ENCODE peak calls at places on chromosomes 2 and 18, in nine cellular contexts. K, T, U, Z, N, I, Q, Y and F are unnamed samples.

GRCh38 chr2:189393440-189394111 is 47.7 kb upstream of the WDR75 start:
- DNase-seq in K (peak), T (no peak), U (no peak), Z (no peak), N (peak), I (no peak), Q (no peak), Y (no peak), F (peak)

GRCh38 chr2:7930800-7931635 is 750.8 kb upstream of the ID2 start:
- DNase-seq in K (peak), T (peak), U (no peak), Z (no peak), N (peak), I (no peak), Q (no peak), Y (no peak), F (peak)

GRCh38 chr2:239394978-239395377 is 5.8 kb downstream of the HDAC4 start:
- DNase-seq in K (no peak), T (no peak), U (peak), Z (no peak), N (no peak), I (no peak), Q (no peak), Y (no peak), F (no peak)

GRCh38 chr2:43226955-43227829 is 786 bp upstream of the ZFP36L2 start:
- DNase-seq in K (peak), T (peak), U (peak), Z (peak), N (peak), I (peak), Q (peak), Y (peak), F (peak)

GRCh38 chr18:10499230-10499629 is 26.6 kb upstream of the NAPG start:
- DNase-seq in K (no peak), T (no peak), U (no peak), Z (no peak), N (no peak), I (no peak), Q (no peak), Y (no peak), F (no peak)

GRCh38 chr2:42974697-42975357 is 182.4 kb upstream of the HAAO start:
- DNase-seq in K (peak), T (peak), U (peak), Z (peak), N (peak), I (peak), Q (peak), Y (peak), F (peak)

GRCh38 chr2:23456881-23457760 is 72.1 kb downstream of the KLHL29 start:
- DNase-seq in K (peak), T (no peak), U (no peak), Z (no peak), N (peak), I (no peak), Q (no peak), Y (no peak), F (no peak)

GRCh38 chr2:211957799-211958198 is 580.8 kb downstream of the ERBB4 start:
- DNase-seq in K (no peak), T (no peak), U (no peak), Z (no peak), N (no peak), I (no peak), Q (no peak), Y (no peak), F (no peak)

GRCh38 chr2:159090514-159091201 is 122.2 kb downstream of the TANC1 start:
- DNase-seq in K (no peak), T (no peak), U (no peak), Z (peak), N (peak), I (no peak), Q (no peak), Y (no peak), F (peak)

GRCh38 chr18:37218022-37218590 is 347.5 kb downstream of the CELF4 start:
- DNase-seq in K (no peak), T (no peak), U (no peak), Z (no peak), N (no peak), I (no peak), Q (no peak), Y (no peak), F (no peak)

GRCh38 chr18:31302991-31303390 is 15.0 kb upstream of the DSG1 start:
- DNase-seq in K (no peak), T (no peak), U (no peak), Z (no peak), N (peak), I (no peak), Q (no peak), Y (peak), F (peak)

GRCh38 chr18:34978533-34978893 is 62.7 kb upstream of the MAPRE2 start:
- DNase-seq in K (no peak), T (no peak), U (no peak), Z (no peak), N (no peak), I (no peak), Q (no peak), Y (no peak), F (no peak)

GRCh38 chr2:224062481-224063307 is 23.6 kb upstream of the SERPINE2 start:
- DNase-seq in K (no peak), T (no peak), U (no peak), Z (no peak), N (no peak), I (no peak), Q (no peak), Y (no peak), F (no peak)

GRCh38 chr2:25790074-25790473 is 88.2 kb downstream of the ASXL2 start:
- DNase-seq in K (no peak), T (no peak), U (no peak), Z (no peak), N (no peak), I (no peak), Q (no peak), Y (no peak), F (no peak)

GRCh38 chr2:23533014-23533730 is 148.2 kb downstream of the KLHL29 start:
- DNase-seq in K (no peak), T (no peak), U (no peak), Z (no peak), N (no peak), I (no peak), Q (no peak), Y (no peak), F (no peak)

GRCh38 chr2:164511738-164512137 is 109.5 kb downstream of the GRB14 start:
- DNase-seq in K (no peak), T (no peak), U (no peak), Z (no peak), N (no peak), I (no peak), Q (no peak), Y (no peak), F (no peak)

GRCh38 chr18:58997811-58998337 is 133.2 kb downstream of the ZNF532 start:
- DNase-seq in K (peak), T (peak), U (no peak), Z (no peak), N (peak), I (no peak), Q (peak), Y (no peak), F (peak)

GRCh38 chr2:44833123-44834069 is 108.1 kb upstream of the SIX3 start:
- DNase-seq in K (peak), T (no peak), U (no peak), Z (no peak), N (no peak), I (no peak), Q (no peak), Y (no peak), F (no peak)

GRCh38 chr2:108194409-108195132 is 45.2 kb upstream of the SULT1C3 start:
- DNase-seq in K (peak), T (no peak), U (no peak), Z (no peak), N (peak), I (no peak), Q (no peak), Y (no peak), F (peak)

GRCh38 chr2:64151498-64151897 is 7.3 kb upstream of the PELI1 start:
- DNase-seq in K (no peak), T (no peak), U (no peak), Z (no peak), N (no peak), I (no peak), Q (no peak), Y (no peak), F (no peak)

GRCh38 chr18:49028801-49029506 is 78.2 kb upstream of the SMAD7 start:
- DNase-seq in K (no peak), T (no peak), U (no peak), Z (no peak), N (no peak), I (no peak), Q (peak), Y (no peak), F (no peak)

GRCh38 chr2:240212425-240213225 is 72.2 kb upstream of the OTOS start:
- DNase-seq in K (no peak), T (no peak), U (peak), Z (no peak), N (no peak), I (no peak), Q (no peak), Y (no peak), F (no peak)

GRCh38 chr18:27493182-27493581 is 308.1 kb upstream of the CHST9 start:
- DNase-seq in K (no peak), T (no peak), U (no peak), Z (no peak), N (no peak), I (no peak), Q (no peak), Y (no peak), F (no peak)

GRCh38 chr2:11877764-11878163 is 131.3 kb downstream of the LPIN1 start:
- DNase-seq in K (no peak), T (no peak), U (no peak), Z (no peak), N (no peak), I (no peak), Q (no peak), Y (no peak), F (no peak)

GRCh38 chr18:77054606-77055428 is 77.8 kb downstream of the MBP start:
- DNase-seq in K (peak), T (peak), U (peak), Z (peak), N (peak), I (peak), Q (peak), Y (peak), F (peak)
- H3K4me3 ChIP-seq in K (no peak), T (no peak), U (peak), Z (no peak), N (no peak), I (peak), Q (no peak), Y (peak), F (peak)

GRCh38 chr2:127104881-127105655 is 1.9 kb downstream of the BIN1 start:
- DNase-seq in K (peak), T (no peak), U (peak), Z (no peak), N (no peak), I (no peak), Q (no peak), Y (no peak), F (no peak)

GRCh38 chr2:127106457-127106997 is 427 bp downstream of the BIN1 start:
- DNase-seq in K (no peak), T (no peak), U (peak), Z (no peak), N (peak), I (no peak), Q (peak), Y (no peak), F (no peak)

GRCh38 chr2:127104166-127104660 is 2.7 kb downstream of the BIN1 start:
- DNase-seq in K (no peak), T (no peak), U (peak), Z (no peak), N (no peak), I (no peak), Q (no peak), Y (no peak), F (no peak)

GRCh38 chr2:127106998-127107621 is at the start of gene BIN1:
- DNase-seq in K (peak), T (peak), U (peak), Z (peak), N (peak), I (peak), Q (peak), Y (peak), F (peak)

DNA sequence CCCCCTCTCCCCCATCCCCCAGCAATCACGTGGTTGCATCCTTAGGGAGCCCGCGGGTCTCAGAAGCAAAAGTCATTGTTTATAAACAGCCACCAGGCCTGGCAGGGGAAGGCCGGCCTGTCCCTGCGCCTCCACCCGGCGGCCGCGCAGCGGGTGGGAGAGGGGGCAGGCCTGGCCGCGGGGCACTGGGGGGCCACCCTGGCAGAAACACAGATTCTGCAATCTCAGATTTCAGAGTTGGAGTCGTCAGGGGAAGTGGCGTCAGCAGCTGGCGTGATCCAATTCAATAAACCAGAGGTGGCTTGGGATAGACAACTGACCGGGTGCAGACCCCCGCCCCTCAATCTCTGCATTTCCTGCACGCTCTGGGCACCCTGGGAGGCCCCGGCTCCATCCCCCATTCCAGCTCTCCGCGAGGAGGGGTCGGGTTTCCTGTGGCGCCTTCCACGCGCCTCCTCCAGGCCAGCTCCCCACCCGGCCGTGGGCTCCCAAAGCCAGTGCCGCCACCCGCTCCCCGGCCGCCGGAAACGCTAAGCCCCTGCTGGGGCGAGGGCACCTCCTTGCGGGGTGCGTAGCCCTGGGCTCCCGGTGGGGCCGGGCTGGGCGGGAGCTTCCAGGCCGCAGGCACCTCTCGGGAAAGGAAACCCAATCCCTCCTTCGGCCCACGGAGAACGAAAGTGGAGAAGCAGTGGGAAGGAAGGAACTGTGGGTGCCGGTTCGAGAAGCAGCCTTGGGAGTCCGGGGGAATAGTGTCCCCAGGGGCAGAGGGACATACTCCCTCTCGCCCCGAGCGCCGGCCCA is 1.1 kb downstream of the BIN1 start:
- DNase-seq in K (peak), T (no peak), U (peak), Z (no peak), N (peak), I (peak), Q (peak), Y (no peak), F (peak)
- TF ChIP-seq CTCF in K (no peak), T (no peak), U (no peak), Z (no peak), N (no peak), I (peak), Q (no peak), Y (no peak), F (no peak)

GRCh38 chr2:176744156-176744555 is 468.4 kb upstream of the HNRNPA3 start:
- DNase-seq in K (no peak), T (no peak), U (no peak), Z (no peak), N (no peak), I (no peak), Q (no peak), Y (no peak), F (no peak)
- H3K4me3 ChIP-seq in K (no peak), T (no peak), U (no peak), Z (no peak), N (no peak), I (no peak), Q (no peak), Y (no peak), F (no peak)

GRCh38 chr2:76450024-76450475 is 739.3 kb upstream of the GCFC2 start:
- DNase-seq in K (no peak), T (no peak), U (no peak), Z (no peak), N (no peak), I (no peak), Q (no peak), Y (no peak), F (no peak)

GRCh38 chr2:76445880-76446279 is 735.2 kb upstream of the GCFC2 start:
- DNase-seq in K (no peak), T (no peak), U (no peak), Z (no peak), N (no peak), I (no peak), Q (no peak), Y (no peak), F (no peak)

GRCh38 chr2:76447294-76447693 is 736.6 kb upstream of the GCFC2 start:
- DNase-seq in K (no peak), T (no peak), U (no peak), Z (no peak), N (no peak), I (no peak), Q (no peak), Y (no peak), F (no peak)

GRCh38 chr2:76446872-76447271 is 736.2 kb upstream of the GCFC2 start:
- DNase-seq in K (no peak), T (no peak), U (no peak), Z (no peak), N (no peak), I (no peak), Q (no peak), Y (no peak), F (no peak)

DNA sequence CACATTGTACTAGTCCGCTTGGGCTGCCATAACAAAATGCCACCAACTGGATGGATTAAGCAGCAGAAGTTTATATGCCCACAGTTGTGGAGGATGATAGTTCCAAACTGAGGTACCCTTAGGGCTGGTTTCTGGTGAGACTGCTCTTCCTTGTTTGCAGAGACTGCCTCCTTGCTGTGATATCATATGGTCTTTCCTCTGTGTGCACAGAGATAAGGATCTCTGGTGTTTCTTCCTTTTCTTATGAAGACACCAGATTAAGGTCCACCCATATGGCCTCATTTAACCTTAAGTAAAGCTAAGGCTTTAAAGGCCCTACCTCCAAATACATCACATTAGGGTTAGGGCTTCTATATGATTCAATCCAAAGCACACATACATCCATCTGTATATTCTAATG is 738.2 kb upstream of the GCFC2 start:
- DNase-seq in K (no peak), T (no peak), U (no peak), Z (no peak), N (no peak), I (no peak), Q (no peak), Y (no peak), F (no peak)
- TF ChIP-seq CTCF in K (no peak), T (no peak), U (no peak), Z (no peak), N (no peak), I (no peak), Q (no peak), Y (no peak), F (no peak)

GRCh38 chr2:160932960-160933359 is 227.3 kb upstream of the TANK start:
- DNase-seq in K (peak), T (no peak), U (no peak), Z (no peak), N (peak), I (no peak), Q (no peak), Y (peak), F (peak)
- H3K4me3 ChIP-seq in K (no peak), T (no peak), U (no peak), Z (no peak), N (no peak), I (no peak), Q (no peak), Y (no peak), F (no peak)

GRCh38 chr2:31216734-31217133 is 581 bp downstream of the CAPN14 start:
- DNase-seq in K (no peak), T (no peak), U (no peak), Z (no peak), N (no peak), I (no peak), Q (no peak), Y (no peak), F (no peak)
- TF ChIP-seq CTCF in K (no peak), T (no peak), U (no peak), Z (no peak), N (no peak), I (no peak), Q (no peak), Y (no peak), F (no peak)

GRCh38 chr2:138521821-138522220 is 20.3 kb downstream of the SPOPL start:
- DNase-seq in K (no peak), T (no peak), U (no peak), Z (no peak), N (no peak), I (no peak), Q (no peak), Y (no peak), F (no peak)
- H3K4me3 ChIP-seq in K (no peak), T (no peak), U (no peak), Z (no peak), N (no peak), I (no peak), Q (no peak), Y (no peak), F (no peak)

GRCh38 chr2:81523344-81523743 is 1218.8 kb upstream of the LRRTM1 start:
- DNase-seq in K (no peak), T (no peak), U (no peak), Z (no peak), N (no peak), I (no peak), Q (no peak), Y (no peak), F (no peak)
- TF ChIP-seq CTCF in K (no peak), T (no peak), U (no peak), Z (no peak), N (no peak), I (no peak), Q (no peak), Y (no peak), F (no peak)